ENCODE peak calls at places on chromosomes 16 and 17, in six cellular contexts. T is K562, X is esophagus muscularis mucosa, U is upper lobe of left lung, M is stomach, K is HepG2. A is an unnamed sample.

GRCh38 chr17:54662978-54663876 is 237.4 kb upstream of the TOM1L1 start:
- DNase-seq in T (no peak), X (no peak), U (no peak), M (no peak), K (no peak), A (no peak)

GRCh38 chr16:54402270-54402669 is 115.7 kb upstream of the IRX3 start:
- DNase-seq in T (no peak), X (no peak), U (no peak), M (no peak), K (no peak), A (no peak)

GRCh38 chr16:22252317-22252716 is 44.9 kb upstream of the POLR3E start:
- DNase-seq in T (peak), X (no peak), U (no peak), M (no peak), K (no peak), A (no peak)

GRCh38 chr16:89522287-89522686 is 14.1 kb downstream of the SPG7 start:
- DNase-seq in T (no peak), X (no peak), U (no peak), M (no peak), K (no peak), A (no peak)

GRCh38 chr17:66210208-66210574 is 18.3 kb upstream of the CEP112 start:
- DNase-seq in T (no peak), X (no peak), U (no peak), M (no peak), K (no peak), A (no peak)

GRCh38 chr17:2085648-2085949 is 30.7 kb downstream of the HIC1 start:
- DNase-seq in T (no peak), X (no peak), U (no peak), M (no peak), K (no peak), A (no peak)

GRCh38 chr17:55411463-55411855 is 10.2 kb downstream of the MMD start:
- DNase-seq in T (no peak), X (no peak), U (no peak), M (no peak), K (no peak), A (no peak)

GRCh38 chr16:2770781-2771111 is 6.3 kb downstream of the ELOB start:
- DNase-seq in T (no peak), X (no peak), U (no peak), M (no peak), K (no peak), A (no peak)

GRCh38 chr16:1965610-1966009 is 984 bp upstream of the RPS2 start:
- DNase-seq in T (no peak), X (no peak), U (no peak), M (no peak), K (no peak), A (no peak)

GRCh38 chr17:3447625-3448024 is 14.0 kb upstream of the OR1E2 start:
- DNase-seq in T (peak), X (no peak), U (no peak), M (no peak), K (peak), A (no peak)

GRCh38 chr17:27293359-27293897 is 486 bp upstream of the WSB1 start:
- DNase-seq in T (peak), X (no peak), U (no peak), M (no peak), K (no peak), A (peak)

GRCh38 chr16:70804153-70804728 is 3.3 kb upstream of the VAC14 start:
- DNase-seq in T (no peak), X (no peak), U (no peak), M (no peak), K (no peak), A (no peak)

GRCh38 chr16:24364596-24364995 is 108.5 kb downstream of the CACNG3 start:
- DNase-seq in T (no peak), X (no peak), U (no peak), M (no peak), K (no peak), A (no peak)
- TF ChIP-seq CTCF in T (no peak), X (no peak), U (no peak), M (no peak), K (no peak), A (no peak)

GRCh38 chr16:85263214-85263613 is 150.9 kb upstream of the CIBAR2 start:
- DNase-seq in T (no peak), X (no peak), U (no peak), M (no peak), K (no peak), A (no peak)
- H3K27ac ChIP-seq in T (no peak), X (no peak), U (no peak), M (no peak), K (no peak), A (no peak)

GRCh38 chr17:80061421-80061820 is 25.0 kb downstream of the CCDC40 start:
- DNase-seq in T (no peak), X (no peak), U (no peak), M (no peak), K (no peak), A (no peak)

GRCh38 chr17:80058311-80058955 is 22.0 kb downstream of the CCDC40 start:
- DNase-seq in T (no peak), X (no peak), U (no peak), M (no peak), K (no peak), A (no peak)

GRCh38 chr17:80064696-80065095 is 28.3 kb downstream of the CCDC40 start:
- DNase-seq in T (no peak), X (no peak), U (no peak), M (no peak), K (no peak), A (no peak)

GRCh38 chr17:80063815-80064585 is 27.6 kb downstream of the CCDC40 start:
- DNase-seq in T (peak), X (no peak), U (peak), M (peak), K (peak), A (peak)

GRCh38 chr17:80060629-80061028 is 24.2 kb downstream of the CCDC40 start:
- DNase-seq in T (no peak), X (no peak), U (no peak), M (no peak), K (no peak), A (no peak)
- TF ChIP-seq EP300 in T (no peak), X (no peak), U (no peak), M (no peak), K (no peak), A (no peak)

DNA sequence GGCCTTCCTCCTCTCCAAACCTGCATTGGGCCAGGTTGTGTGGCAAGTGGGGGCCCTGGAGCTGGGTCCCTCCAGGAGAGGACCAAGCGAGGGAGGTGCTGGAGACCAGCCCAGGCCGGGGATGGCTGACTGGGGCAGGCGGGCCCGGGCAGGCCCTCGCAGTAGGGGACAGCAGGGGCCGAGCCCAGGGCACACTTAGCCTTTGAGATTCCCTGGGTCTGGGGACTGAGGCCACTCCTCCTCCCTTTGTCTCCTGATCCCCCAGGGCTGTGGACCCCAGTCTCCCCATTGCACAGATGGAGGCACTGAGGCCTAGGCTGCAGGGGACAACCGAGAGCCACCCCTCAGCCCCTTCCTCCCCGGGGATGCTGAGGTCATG is 5.2 kb downstream of the FOXJ1 start:
- DNase-seq in T (no peak), X (no peak), U (no peak), M (no peak), K (no peak), A (no peak)
- TF ChIP-seq CTCF in T (no peak), X (no peak), U (no peak), M (no peak), K (no peak), A (no peak)

GRCh38 chr16:500699-501098 is 26.8 kb upstream of the CAPN15 start:
- DNase-seq in T (no peak), X (no peak), U (no peak), M (no peak), K (no peak), A (no peak)

GRCh38 chr16:503150-504071 is 24.1 kb upstream of the CAPN15 start:
- DNase-seq in T (no peak), X (no peak), U (no peak), M (no peak), K (no peak), A (no peak)

GRCh38 chr16:502179-502943 is 25.2 kb upstream of the CAPN15 start:
- DNase-seq in T (no peak), X (no peak), U (no peak), M (no peak), K (peak), A (no peak)

GRCh38 chr16:497258-497657 is 30.3 kb upstream of the CAPN15 start:
- DNase-seq in T (no peak), X (no peak), U (no peak), M (no peak), K (no peak), A (no peak)

DNA sequence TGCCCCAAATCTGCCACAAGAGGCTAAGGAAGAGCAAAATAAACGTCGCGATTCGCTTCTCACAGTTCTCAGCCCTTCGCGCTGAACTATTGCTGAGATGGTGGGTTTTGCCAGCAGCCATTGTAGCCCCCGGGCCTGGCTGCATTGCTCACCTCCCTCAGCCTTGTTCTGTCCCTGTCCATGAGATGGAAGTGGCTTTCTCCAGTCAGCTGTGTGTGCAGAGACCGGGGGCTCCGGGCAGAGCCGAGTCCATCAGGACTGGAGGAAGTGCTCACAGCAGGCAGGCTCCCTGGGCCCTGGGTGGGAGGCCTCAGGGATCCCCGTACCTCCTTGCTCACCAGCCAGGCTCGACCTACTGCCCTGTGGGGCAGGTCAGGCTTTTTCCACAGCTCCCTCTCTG is 27.6 kb upstream of the CAPN15 start:
- DNase-seq in T (no peak), X (no peak), U (no peak), M (no peak), K (no peak), A (no peak)
- H3K27ac ChIP-seq in T (no peak), X (no peak), U (no peak), M (no peak), K (peak), A (no peak)

GRCh38 chr16:72073831-72074230 is 10.8 kb downstream of the HPR start:
- DNase-seq in T (no peak), X (no peak), U (no peak), M (peak), K (no peak), A (peak)
- TF ChIP-seq EP300 in T (no peak), X (no peak), U (no peak), M (no peak), K (no peak), A (no peak)

DNA sequence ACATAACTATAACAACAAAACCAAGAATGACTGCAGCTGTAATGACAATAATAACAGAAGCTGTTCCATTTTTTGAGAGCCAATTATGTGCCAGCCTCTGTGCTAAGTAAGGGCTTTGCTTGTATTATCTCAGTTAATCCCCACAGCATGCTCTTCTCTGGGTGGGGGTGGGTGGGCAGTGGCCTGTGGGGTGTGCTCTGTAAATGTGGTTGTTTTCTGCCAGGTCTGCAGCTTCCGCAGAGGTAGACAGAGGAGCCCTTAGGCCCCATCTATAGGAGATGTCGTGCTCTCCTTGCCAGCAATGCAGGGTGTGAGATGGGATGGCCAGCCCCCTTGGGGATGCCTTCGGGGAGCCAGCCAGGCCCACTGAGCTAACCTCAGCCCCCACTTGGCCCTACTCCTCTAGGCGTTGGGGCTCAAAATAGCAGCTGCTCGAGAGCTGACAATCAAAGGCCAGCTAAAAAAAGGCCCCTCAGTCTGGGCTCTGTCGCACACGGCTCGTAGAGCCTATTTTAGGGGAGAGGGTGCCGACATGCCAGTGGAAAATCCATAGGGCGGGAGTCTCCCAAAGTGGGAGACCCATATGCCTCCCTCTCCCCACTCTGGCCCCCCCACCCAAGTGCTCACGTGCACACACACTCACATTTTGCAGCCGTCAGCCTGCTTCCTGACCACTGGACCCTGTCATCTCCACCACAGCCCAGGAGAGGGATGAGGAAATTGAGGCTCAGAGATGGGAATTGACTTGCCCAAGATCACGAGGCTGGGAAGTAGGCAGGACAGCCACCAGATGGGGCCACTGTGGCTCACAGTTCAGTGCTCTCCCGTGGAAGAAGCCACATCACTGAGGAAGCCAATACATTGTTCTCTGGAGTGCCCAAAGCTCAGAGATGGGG is 15.8 kb downstream of the CDH16 start:
- DNase-seq in T (no peak), X (no peak), U (no peak), M (no peak), K (no peak), A (no peak)
- TF ChIP-seq CTCF in T (peak), X (no peak), U (no peak), M (no peak), K (peak), A (no peak)

GRCh38 chr17:5530265-5530782 is 44.0 kb downstream of the MIS12 start:
- DNase-seq in T (no peak), X (no peak), U (no peak), M (no peak), K (no peak), A (no peak)

GRCh38 chr17:5523249-5523648 is 36.9 kb downstream of the MIS12 start:
- DNase-seq in T (no peak), X (no peak), U (no peak), M (no peak), K (no peak), A (no peak)

GRCh38 chr17:5531019-5531418 is 44.7 kb downstream of the MIS12 start:
- DNase-seq in T (no peak), X (no peak), U (no peak), M (no peak), K (no peak), A (no peak)

GRCh38 chr17:5526821-5527598 is 40.6 kb downstream of the MIS12 start:
- DNase-seq in T (peak), X (no peak), U (no peak), M (no peak), K (peak), A (no peak)

DNA sequence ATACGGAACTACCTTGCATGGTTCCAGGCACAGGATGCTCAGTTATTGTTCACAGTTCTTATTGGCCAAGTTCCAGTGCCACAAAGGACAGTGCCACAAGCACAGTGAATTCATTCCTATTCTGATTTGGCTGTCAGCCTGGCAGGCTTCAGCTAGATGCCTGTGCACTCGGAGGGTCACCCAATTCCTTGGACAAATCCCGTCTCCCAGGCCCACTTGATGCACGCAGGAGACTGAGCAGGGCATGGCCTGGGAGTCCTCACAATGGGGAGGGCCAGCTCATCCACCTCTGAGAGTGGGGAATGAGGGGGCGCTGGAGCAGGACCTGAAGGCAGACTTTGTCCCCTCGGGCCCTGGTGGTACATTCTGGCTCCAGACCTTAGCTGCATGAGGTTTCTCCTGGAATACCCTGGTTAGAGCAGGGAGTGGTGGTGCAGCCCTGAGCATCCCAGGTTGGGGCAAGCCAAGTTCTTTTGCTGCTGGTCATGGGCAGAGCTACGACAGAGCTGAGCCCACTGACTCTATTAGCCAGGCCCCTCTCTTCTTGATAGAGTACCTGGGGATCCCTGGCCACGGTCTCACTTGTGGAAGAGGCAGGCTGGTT is 41.4 kb downstream of the MIS12 start:
- DNase-seq in T (no peak), X (no peak), U (no peak), M (no peak), K (no peak), A (no peak)
- H3K27ac ChIP-seq in T (no peak), X (peak), U (no peak), M (no peak), K (no peak), A (no peak)

GRCh38 chr16:28822520-28823290 is at the start of gene ATXN2L:
- DNase-seq in T (peak), X (peak), U (peak), M (peak), K (peak), A (peak)
- TF ChIP-seq EP300 in T (peak), X (no peak), U (no peak), M (no peak), K (peak), A (no peak)

GRCh38 chr16:88005148-88005547 is 53.9 kb downstream of the BANP start:
- DNase-seq in T (no peak), X (no peak), U (no peak), M (no peak), K (no peak), A (no peak)
- TF ChIP-seq CTCF in T (peak), X (no peak), U (peak), M (no peak), K (peak), A (no peak)